ENCODE peak calls at places on chromosome 2, in four cellular contexts. U, K, I and A are unnamed samples.
A peak's percentile ranks its signal among the peaks of the same experiment; 100 is the strongest.

GRCh38 chr2:165745916-165746315 is 48.1 kb downstream of the GALNT3 start:
- DNase-seq in U (peak; percentile 14), K (no peak), I (no peak), A (no peak)

GRCh38 chr2:101360229-101360628 is 27.1 kb downstream of the CREG2 start:
- DNase-seq in U (no peak), K (no peak), I (peak; percentile 56), A (no peak)

GRCh38 chr2:74548285-74548918 is 5.3 kb downstream of the LOXL3 start:
- DNase-seq in U (peak; percentile 71), K (no peak), I (no peak), A (no peak)

GRCh38 chr2:40213071-40213470 is 238.8 kb downstream of the SLC8A1 start:
- DNase-seq in U (peak; percentile 36), K (no peak), I (no peak), A (no peak)

GRCh38 chr2:104856086-104856972 is 2.4 kb downstream of the POU3F3 start:
- DNase-seq in U (no peak), K (peak; percentile 54), I (no peak), A (no peak)

GRCh38 chr2:127591221-127591923 is 54.6 kb upstream of the GPR17 start:
- DNase-seq in U (peak; percentile 85), K (peak; percentile 81), I (peak; percentile 69), A (peak; percentile 45)

GRCh38 chr2:188382107-188382506 is 90.4 kb downstream of the GULP1 start:
- DNase-seq in U (peak; percentile 82), K (no peak), I (no peak), A (no peak)

GRCh38 chr2:101401316-101401660 is 14.0 kb upstream of the CREG2 start:
- DNase-seq in U (no peak), K (no peak), I (no peak), A (no peak)

GRCh38 chr2:142536501-142536900 is 341.0 kb upstream of the KYNU start:
- DNase-seq in U (no peak), K (no peak), I (no peak), A (no peak)

GRCh38 chr2:30732376-30732775 is 74.9 kb downstream of the CAPN13 start:
- DNase-seq in U (no peak), K (no peak), I (no peak), A (no peak)

GRCh38 chr2:112836695-112837117 is at the start of gene IL1B:
- DNase-seq in U (no peak), K (no peak), I (peak; percentile 40), A (peak; percentile 68)

GRCh38 chr2:129201636-129202035 is 777.8 kb upstream of the RAB6C start:
- DNase-seq in U (no peak), K (no peak), I (no peak), A (no peak)

GRCh38 chr2:195532255-195532627 is 124.8 kb upstream of the SLC39A10 start:
- DNase-seq in U (no peak), K (no peak), I (no peak), A (no peak)
- H3K4me1 ChIP-seq in U (no peaks in the 10 kb centered on the region), K (peaks cover 16% of the 10 kb centered on the region), I (no peaks in the 10 kb centered on the region), A (peaks cover 17% of the 10 kb centered on the region)

DNA sequence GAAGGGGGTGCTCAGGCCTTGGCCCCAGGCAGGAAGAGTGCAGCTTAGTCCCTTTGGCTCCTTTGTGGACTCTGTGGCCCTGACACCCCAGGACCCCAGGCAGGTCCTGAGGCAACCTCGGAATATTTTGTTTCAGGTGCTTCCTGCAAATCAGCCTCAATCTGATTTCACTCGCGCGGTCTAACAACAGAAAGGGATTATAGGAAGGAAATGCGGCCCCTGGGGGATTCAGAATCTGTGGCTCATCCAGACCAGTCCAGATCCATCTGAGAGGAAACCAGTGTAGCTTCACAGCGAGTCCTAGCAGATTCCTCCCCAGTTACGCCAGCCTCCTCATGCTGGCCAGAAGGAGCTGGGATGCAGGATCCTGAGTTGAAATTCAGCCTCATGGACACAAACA is 59.5 kb upstream of the YWHAQ start:
- DNase-seq in U (peak; percentile 67), K (no peak), I (no peak), A (peak; percentile 59)
- H3K27ac ChIP-seq in U (no peak overlapping the region), K (no peak overlapping the region), I (no peak overlapping the region), A (peak overlapping the region; percentile 51)

GRCh38 chr2:136765736-136766323 is 485 bp downstream of the THSD7B start:
- DNase-seq in U (no peak), K (no peak), I (peak; percentile 13), A (no peak)
- H3K27me3 ChIP-seq in U (no peaks in the 10 kb centered on the region), K (peaks cover 9% of the 10 kb centered on the region), I (peaks cover 87% of the 10 kb centered on the region), A (peaks cover 43% of the 10 kb centered on the region)

GRCh38 chr2:69235863-69236262 is 151.2 kb downstream of the GFPT1 start:
- DNase-seq in U (no peak), K (no peak), I (no peak), A (no peak)
- H3K4me1 ChIP-seq in U (peaks cover 6% of the 10 kb centered on the region), K (no peaks in the 10 kb centered on the region), I (no peaks in the 10 kb centered on the region), A (peaks cover 11% of the 10 kb centered on the region)

GRCh38 chr2:216855079-216855478 is 4.8 kb downstream of the TNP1 start:
- DNase-seq in U (no peak), K (no peak), I (no peak), A (no peak)
- H3K27ac ChIP-seq in U (no peak overlapping the region), K (peak overlapping the region; percentile 46), I (no peak overlapping the region), A (no peak overlapping the region)

GRCh38 chr2:85550476-85550875 is 10.8 kb downstream of the GGCX start:
- DNase-seq in U (no peak), K (no peak), I (no peak), A (no peak)
- H3K27me3 ChIP-seq in U (peaks cover 6% of the 10 kb centered on the region), K (no peaks in the 10 kb centered on the region), I (no peaks in the 10 kb centered on the region), A (peaks cover 4% of the 10 kb centered on the region)

DNA sequence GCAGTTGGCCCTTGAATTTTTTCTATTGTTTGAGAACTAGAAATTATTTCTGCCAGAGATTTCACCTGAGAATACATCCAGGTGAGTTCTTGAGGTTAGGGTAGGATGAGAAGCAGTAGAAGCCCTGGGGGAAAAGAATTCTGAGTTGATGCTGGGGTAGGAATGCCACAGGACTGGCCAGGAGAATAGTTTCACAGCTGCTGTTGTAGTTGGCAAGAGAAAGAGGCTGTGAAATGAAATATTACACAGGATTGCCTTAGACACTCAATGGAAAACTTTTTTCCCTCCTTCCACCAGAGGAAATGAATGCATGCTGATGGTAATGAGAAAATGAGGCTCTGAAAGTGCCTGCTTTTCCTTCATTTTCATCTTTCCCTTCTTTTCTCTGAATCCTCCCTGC is 54.6 kb downstream of the PRKCE start:
- DNase-seq in U (no peak), K (no peak), I (no peak), A (no peak)
- H3K4me1 ChIP-seq in U (no peaks in the 10 kb centered on the region), K (peaks cover 35% of the 10 kb centered on the region), I (no peaks in the 10 kb centered on the region), A (no peaks in the 10 kb centered on the region)

GRCh38 chr2:190904644-190905043 is 24.0 kb downstream of the GLS start:
- DNase-seq in U (no peak), K (no peak), I (no peak), A (no peak)

GRCh38 chr2:190909680-190910079 is 29.1 kb downstream of the GLS start:
- DNase-seq in U (no peak), K (no peak), I (no peak), A (no peak)

GRCh38 chr2:190903693-190904450 is 23.3 kb downstream of the GLS start:
- DNase-seq in U (no peak), K (no peak), I (no peak), A (no peak)
- H3K27ac ChIP-seq in U (no peak overlapping the region), K (no peak overlapping the region), I (peak overlapping the region; percentile 7), A (peak overlapping the region; percentile 41)

DNA sequence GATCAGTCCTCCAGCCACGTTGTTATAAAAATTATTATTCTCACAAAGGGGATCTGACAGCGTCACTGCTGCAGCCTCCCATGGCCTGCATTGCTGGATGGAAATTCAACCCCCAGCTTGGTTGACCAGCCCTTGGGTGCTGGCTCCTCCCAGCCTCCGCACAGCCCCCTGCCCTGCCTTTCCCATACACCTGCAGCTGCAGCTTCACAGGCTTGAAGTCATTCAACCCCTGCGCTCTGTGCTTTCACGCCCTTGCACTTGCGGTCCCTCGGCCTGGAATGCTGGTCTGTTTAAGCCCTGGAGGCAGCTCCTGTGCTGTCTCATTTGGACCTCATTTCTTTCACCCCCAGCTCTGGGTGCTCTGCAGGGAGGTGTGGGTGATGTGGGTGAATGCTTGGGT is 861 bp upstream of the CD8A start:
- DNase-seq in U (no peak), K (no peak), I (no peak), A (no peak)
- H3K27me3 ChIP-seq in U (no peaks in the 10 kb centered on the region), K (peaks cover 23% of the 10 kb centered on the region), I (peaks cover 63% of the 10 kb centered on the region), A (peaks cover 47% of the 10 kb centered on the region)

GRCh38 chr2:241752689-241753276 is 18.4 kb downstream of the D2HGDH start:
- DNase-seq in U (no peak), K (peak; percentile 37), I (no peak), A (no peak)
- H3K4me1 ChIP-seq in U (no peaks in the 10 kb centered on the region), K (peaks cover 9% of the 10 kb centered on the region), I (no peaks in the 10 kb centered on the region), A (no peaks in the 10 kb centered on the region)